ENCODE peak calls at places on chromosomes 6 and 20, in six cellular contexts. V is H9, G is neuronal stem cell, H is IMR-90, W is mesenchymal stem cell, J is trophoblast cell. L is an unnamed sample.
A peak's percentile ranks its signal among the peaks of the same experiment; 100 is the strongest.

GRCh38 chr6:158638393-158638792 is 6.2 kb downstream of the DYNLT1 start:
- DNase-seq in H (no peak), G (no peak), V (no peak), W (no peak), J (no peak), L (no peak)

GRCh38 chr6:146697921-146698320 is 99.1 kb downstream of the ADGB start:
- DNase-seq in H (no peak), V (no peak), G (no peak), J (no peak), W (no peak), L (no peak)

GRCh38 chr6:112665815-112666214 is 318.7 kb downstream of the RFPL4B start:
- DNase-seq in H (peak; percentile 77), G (no peak), W (peak; percentile 39), J (no peak), V (no peak), L (no peak)

GRCh38 chr6:42791706-42792320 is 10.0 kb downstream of the BICRAL start:
- DNase-seq in J (peak; percentile 62), G (no peak), H (peak; percentile 48), W (no peak), V (no peak), L (no peak)

GRCh38 chr6:26122005-26122388 is 34.8 kb downstream of the HFE start:
- DNase-seq in G (no peak), W (peak; percentile 15), H (no peak), V (no peak), J (no peak), L (no peak)

GRCh38 chr20:50471231-50471630 is 39.0 kb upstream of the PTPN1 start:
- DNase-seq in G (no peak), H (no peak), W (no peak), J (no peak), V (no peak), L (no peak)

GRCh38 chr6:31657406-31658157 is 1.9 kb downstream of the APOM start:
- DNase-seq in V (no peak), G (no peak), H (no peak), W (no peak), J (no peak), L (no peak)

GRCh38 chr20:12410783-12411182 is 493.1 kb downstream of the BTBD3 start:
- DNase-seq in H (no peak), V (no peak), J (no peak), G (no peak), W (no peak), L (no peak)

GRCh38 chr6:34656378-34657036 is 40.1 kb downstream of the ILRUN start:
- DNase-seq in J (peak; percentile 21), W (peak; percentile 97), H (peak; percentile 90), G (no peak), V (no peak), L (no peak)

GRCh38 chr6:3750324-3751018 is 1.0 kb downstream of the PXDC1 start:
- DNase-seq in V (peak; percentile 69), G (peak; percentile 31), H (peak; percentile 72), W (peak; percentile 77), J (peak; percentile 72), L (peak; percentile 76)

GRCh38 chr6:337782-338464 is 45.6 kb downstream of the DUSP22 start:
- DNase-seq in G (no peak), W (no peak), J (peak; percentile 18), V (no peak), H (peak; percentile 25), L (no peak)

GRCh38 chr6:57024775-57025174 is 21.7 kb upstream of the KIAA1586 start:
- DNase-seq in G (no peak), H (no peak), W (no peak), V (no peak), J (no peak), L (no peak)

GRCh38 chr6:100230976-100231316 is 233.8 kb downstream of the SIM1 start:
- DNase-seq in V (no peak), G (no peak), H (peak; percentile 27), J (peak; percentile 58), W (no peak), L (no peak)

GRCh38 chr20:63106108-63106764 is 99.5 kb upstream of the BHLHE23 start:
- DNase-seq in G (no peak), J (no peak), W (no peak), H (peak; percentile 4), V (no peak), L (no peak)

GRCh38 chr20:53621482-53622246 is 28.0 kb upstream of the ZNF217 start:
- DNase-seq in J (peak; percentile 73), W (peak; percentile 66), G (no peak), V (no peak), H (peak; percentile 82), L (no peak)

GRCh38 chr6:41071501-41071922 is 644 bp downstream of the OARD1 start:
- DNase-seq in H (peak; percentile 76), W (no peak), J (no peak), G (no peak), V (no peak), L (no peak)

GRCh38 chr20:42179768-42180167 is 561.6 kb upstream of the CHD6 start:
- DNase-seq in H (no peak), G (peak; percentile 36), W (no peak), J (peak; percentile 33), V (peak; percentile 36), L (no peak)

GRCh38 chr6:144310761-144311160 is 25.6 kb downstream of the UTRN start:
- DNase-seq in V (no peak), G (no peak), J (no peak), W (no peak), H (no peak), L (no peak)

DNA sequence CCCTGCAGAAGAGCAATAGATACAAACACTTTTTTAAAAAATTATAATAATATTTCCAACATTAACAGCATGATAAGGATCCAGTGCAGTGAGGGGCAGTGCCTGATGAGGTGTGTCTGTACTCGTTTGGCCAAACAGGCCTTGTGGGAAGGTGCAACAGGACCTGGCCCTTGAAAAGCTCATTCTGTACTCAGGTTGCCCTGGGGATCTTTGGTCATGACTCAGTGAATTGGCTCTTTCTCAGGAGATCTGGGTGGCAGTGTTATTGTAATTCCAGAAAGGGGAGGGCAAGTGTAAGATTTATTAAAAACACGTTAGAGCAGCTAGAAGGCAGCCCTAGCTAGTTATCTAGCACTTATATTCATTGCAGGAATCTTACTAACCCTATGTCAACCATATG is 2.9 kb upstream of the SPINT3 start:
- DNase-seq in W (no peak), H (no peak), J (peak; percentile 5), V (no peak), G (no peak), L (no peak)
- H3K14ac ChIP-seq in W (no peak overlapping the region), H (no peak overlapping the region), J (no peak overlapping the region), V (no peak overlapping the region), G (no peak overlapping the region), L (no peak overlapping the region)

GRCh38 chr6:11848252-11848651 is 69.6 kb upstream of the ADTRP start:
- DNase-seq in H (peak; percentile 35), V (no peak), G (no peak), W (no peak), J (no peak), L (no peak)

GRCh38 chr6:11851405-11851804 is 72.8 kb upstream of the ADTRP start:
- DNase-seq in G (no peak), V (no peak), J (no peak), W (peak; percentile 85), H (peak; percentile 82), L (no peak)

GRCh38 chr6:11847515-11848244 is 69.1 kb upstream of the ADTRP start:
- DNase-seq in H (peak; percentile 41), J (peak; percentile 54), W (peak; percentile 47), G (no peak), V (no peak), L (no peak)

GRCh38 chr6:11848852-11849731 is 70.5 kb upstream of the ADTRP start:
- DNase-seq in G (no peak), J (no peak), W (no peak), H (peak; percentile 42), V (no peak), L (no peak)

DNA sequence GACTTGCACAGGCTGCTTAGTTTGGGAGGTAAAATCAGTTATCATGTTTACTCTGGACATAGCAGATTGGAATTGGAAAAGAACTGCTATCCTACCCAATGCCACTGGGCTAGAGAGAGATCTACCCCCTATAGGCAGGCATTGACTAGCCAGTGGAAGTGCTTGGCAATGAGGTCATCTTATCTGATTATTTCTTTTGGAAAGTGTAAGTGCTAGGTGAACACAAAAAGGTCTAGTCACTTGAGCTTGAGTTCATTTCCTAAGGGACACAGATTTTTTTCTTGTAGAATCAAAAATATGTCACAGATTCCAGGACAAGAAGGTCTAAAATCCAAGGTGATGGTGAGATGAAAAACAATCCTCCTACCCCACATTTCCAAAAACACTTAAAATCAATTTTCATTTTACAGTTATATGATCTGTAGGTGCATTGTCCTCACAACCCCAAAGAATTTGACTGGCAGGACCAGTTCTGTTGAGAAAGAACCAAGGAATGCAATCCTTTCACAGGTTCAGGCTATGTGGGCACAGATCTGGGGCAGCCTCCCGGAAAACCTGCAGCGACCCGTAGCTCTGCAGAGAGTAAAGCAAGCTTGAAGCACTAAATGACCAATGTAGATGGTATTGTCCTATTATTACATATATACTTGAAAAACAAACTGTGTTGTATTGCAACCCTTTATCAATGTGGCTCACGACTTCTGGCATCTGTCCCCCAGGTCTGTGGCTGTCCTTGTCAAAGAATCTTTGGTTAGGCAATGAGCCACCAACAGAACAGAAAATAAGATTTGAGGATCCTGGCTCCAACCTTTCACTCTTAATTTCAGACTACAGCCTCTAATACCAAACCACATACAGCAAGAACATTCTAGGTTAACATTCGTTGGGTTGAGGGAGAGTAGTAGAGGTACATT is 67.3 kb upstream of the ADTRP start:
- DNase-seq in J (peak; percentile 94), W (no peak), G (no peak), H (no peak), V (no peak), L (no peak)
- H3K14ac ChIP-seq in J (no peak overlapping the region), W (no peak overlapping the region), G (no peak overlapping the region), H (no peak overlapping the region), V (no peak overlapping the region), L (no peak overlapping the region)

GRCh38 chr20:44052166-44052565 is 134.8 kb downstream of the JPH2 start:
- DNase-seq in V (no peak), G (no peak), J (no peak), W (no peak), H (no peak), L (no peak)

GRCh38 chr20:44054849-44055248 is 132.1 kb downstream of the JPH2 start:
- DNase-seq in J (no peak), G (no peak), W (no peak), V (no peak), H (no peak), L (no peak)

GRCh38 chr20:44051661-44052000 is 135.4 kb downstream of the JPH2 start:
- DNase-seq in H (no peak), J (no peak), W (no peak), G (no peak), V (peak; percentile 22), L (no peak)

GRCh38 chr20:44054118-44054517 is 132.9 kb downstream of the JPH2 start:
- DNase-seq in H (no peak), J (no peak), V (no peak), W (no peak), G (no peak), L (peak; percentile 29)

GRCh38 chr20:44053046-44053445 is 133.9 kb downstream of the JPH2 start:
- DNase-seq in G (no peak), H (no peak), W (no peak), J (no peak), V (no peak), L (no peak)
- H3K14ac ChIP-seq in G (no peak overlapping the region), H (no peak overlapping the region), W (no peak overlapping the region), J (no peak overlapping the region), V (no peak overlapping the region), L (no peak overlapping the region)

DNA sequence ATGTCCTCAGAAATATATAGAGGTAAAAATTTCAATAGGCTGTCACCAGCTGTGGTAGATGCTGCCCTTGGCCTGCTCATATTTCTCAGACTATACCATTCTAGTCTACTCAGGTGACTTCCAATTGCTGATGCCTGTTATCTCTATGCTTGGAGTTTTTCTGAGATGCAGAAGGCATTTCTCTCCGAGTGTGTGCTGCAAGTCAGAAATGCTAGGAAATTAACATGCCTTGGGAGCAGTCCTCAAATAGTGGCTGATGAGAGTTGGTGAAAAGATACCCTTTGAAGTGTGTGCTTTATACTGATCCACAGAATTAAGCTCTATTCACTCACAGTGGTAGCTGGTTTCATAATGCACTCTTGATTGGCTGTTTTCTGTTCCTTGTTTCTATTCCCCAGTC is 43.2 kb upstream of the PKIB start:
- DNase-seq in W (no peak), J (no peak), G (no peak), V (no peak), H (no peak), L (no peak)
- H3K14ac ChIP-seq in W (no peak overlapping the region), J (no peak overlapping the region), G (no peak overlapping the region), V (no peak overlapping the region), H (no peak overlapping the region), L (no peak overlapping the region)